ENCODE peak calls at places on chromosome 2, in seven cellular contexts. F is astrocyte of the cerebellum, H is ovary, J is epithelial cell of proximal tubule, T is HCT116, L is GM12878, I is cardiac fibroblast. N is an unnamed sample.

GRCh38 chr2:190698895-190699294 is 50.0 kb downstream of the NAB1 start:
- DNase-seq in F (no peak), H (no peak), J (no peak), T (no peak), L (no peak), I (peak), N (no peak)

GRCh38 chr2:234974501-234975385 is 22.9 kb downstream of the SH3BP4 start:
- DNase-seq in F (peak), H (no peak), J (no peak), T (no peak), L (no peak), I (peak), N (no peak)

GRCh38 chr2:19408592-19408991 is 50.2 kb upstream of the OSR1 start:
- DNase-seq in F (no peak), H (no peak), J (no peak), T (no peak), L (no peak), I (peak), N (no peak)

GRCh38 chr2:42132066-42132965 is 36.8 kb upstream of the EML4 start:
- DNase-seq in F (peak), H (no peak), J (peak), T (no peak), L (no peak), I (peak), N (no peak)

GRCh38 chr2:70241338-70241737 is 7.1 kb downstream of the TIA1 start:
- DNase-seq in F (no peak), H (no peak), J (no peak), T (no peak), L (no peak), I (no peak), N (no peak)

GRCh38 chr2:19845323-19845920 is 56.4 kb downstream of the TTC32 start:
- DNase-seq in F (no peak), H (no peak), J (no peak), T (no peak), L (no peak), I (no peak), N (no peak)

GRCh38 chr2:74003494-74004211 is 18.9 kb downstream of the TET3 start:
- DNase-seq in F (no peak), H (no peak), J (no peak), T (no peak), L (no peak), I (peak), N (no peak)

GRCh38 chr2:217973008-217973787 is 29.6 kb downstream of the TNS1 start:
- DNase-seq in F (no peak), H (no peak), J (no peak), T (no peak), L (no peak), I (no peak), N (no peak)

GRCh38 chr2:26355038-26355995 is 8.7 kb upstream of the ADGRF3 start:
- DNase-seq in F (peak), H (no peak), J (no peak), T (peak), L (no peak), I (peak), N (no peak)

GRCh38 chr2:108786008-108786353 is 590 bp upstream of the CCDC138 start:
- DNase-seq in F (no peak), H (no peak), J (no peak), T (no peak), L (no peak), I (no peak), N (no peak)

GRCh38 chr2:217070043-217070430 is 210.2 kb upstream of the TNP1 start:
- DNase-seq in F (no peak), H (no peak), J (no peak), T (no peak), L (no peak), I (no peak), N (no peak)

GRCh38 chr2:207686812-207687211 is 24.6 kb upstream of the CCNYL1 start:
- DNase-seq in F (no peak), H (no peak), J (no peak), T (no peak), L (no peak), I (no peak), N (no peak)

DNA sequence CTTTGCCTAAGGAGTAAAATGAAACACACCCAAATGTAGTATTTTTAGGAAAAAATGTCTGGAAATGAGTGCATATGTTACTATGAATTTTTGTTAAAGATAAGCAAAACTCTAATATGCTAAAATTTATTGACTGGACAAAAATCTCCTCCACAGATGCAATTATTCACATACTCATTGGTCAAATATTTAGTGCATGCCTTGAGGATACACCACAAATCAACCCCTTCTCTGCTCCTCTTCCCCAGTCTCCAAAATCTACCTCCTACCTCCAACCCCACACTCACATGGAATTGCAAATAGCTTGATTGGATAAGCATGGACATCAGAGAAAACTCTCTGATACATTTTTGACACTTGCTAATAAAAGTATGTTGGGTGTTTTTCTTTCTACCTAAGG is 95.6 kb upstream of the CDC42EP3 start:
- DNase-seq in F (no peak), H (no peak), J (no peak), T (no peak), L (no peak), I (no peak), N (no peak)
- H3K4me3 ChIP-seq in F (no peak), H (no peak), J (no peak), T (no peak), L (no peak), I (no peak), N (no peak)

DNA sequence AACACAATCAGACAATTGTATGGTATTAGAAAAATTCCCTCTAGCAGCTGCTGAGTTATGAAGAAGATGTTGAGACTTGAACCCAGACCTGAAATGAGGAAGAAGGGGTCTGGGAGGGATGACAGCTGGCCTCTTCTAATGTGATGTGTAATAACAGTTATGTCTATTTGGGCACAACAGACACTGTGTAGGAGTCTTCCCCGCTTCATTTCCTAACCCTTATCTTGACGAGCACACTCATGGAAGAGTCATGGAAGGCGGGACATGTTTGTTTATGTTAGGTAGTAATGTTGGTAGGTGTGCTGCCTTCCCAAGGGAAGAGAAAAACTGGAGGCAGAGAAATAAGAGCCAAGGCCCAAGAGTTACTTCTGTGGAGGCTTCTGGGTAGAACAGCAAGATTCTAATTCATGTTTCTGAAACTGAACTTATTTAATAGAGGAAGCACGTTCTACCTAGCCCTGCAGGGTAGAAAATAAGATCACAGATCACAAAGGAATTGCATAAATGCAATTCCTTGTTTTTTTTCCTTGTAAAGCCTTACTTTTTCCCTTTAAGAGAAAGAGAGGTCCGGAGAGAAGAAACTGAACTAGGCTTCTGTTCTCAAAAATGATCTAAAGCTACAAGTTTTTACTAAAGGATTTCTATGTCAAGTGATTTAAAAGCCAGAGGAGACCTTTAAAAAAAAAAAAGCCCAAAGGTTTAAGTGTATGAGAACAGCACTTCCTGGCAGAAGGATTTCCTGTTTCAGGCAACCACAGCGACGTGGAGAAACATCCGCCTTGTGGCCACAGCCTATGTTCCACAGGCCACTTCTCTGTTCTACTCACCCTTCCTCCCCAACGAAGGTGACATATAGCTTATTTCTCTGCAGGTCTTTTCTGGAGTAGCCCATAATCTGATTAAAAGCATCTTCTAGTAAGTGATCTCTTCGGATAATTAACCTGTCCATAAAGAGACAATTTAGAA is 68.5 kb upstream of the STK17B start:
- DNase-seq in F (peak), H (no peak), J (no peak), T (peak), L (peak), I (peak), N (peak)
- TF ChIP-seq CTCF in F (peak), H (no peak), J (no peak), T (no peak), L (no peak), I (peak), N (peak)

DNA sequence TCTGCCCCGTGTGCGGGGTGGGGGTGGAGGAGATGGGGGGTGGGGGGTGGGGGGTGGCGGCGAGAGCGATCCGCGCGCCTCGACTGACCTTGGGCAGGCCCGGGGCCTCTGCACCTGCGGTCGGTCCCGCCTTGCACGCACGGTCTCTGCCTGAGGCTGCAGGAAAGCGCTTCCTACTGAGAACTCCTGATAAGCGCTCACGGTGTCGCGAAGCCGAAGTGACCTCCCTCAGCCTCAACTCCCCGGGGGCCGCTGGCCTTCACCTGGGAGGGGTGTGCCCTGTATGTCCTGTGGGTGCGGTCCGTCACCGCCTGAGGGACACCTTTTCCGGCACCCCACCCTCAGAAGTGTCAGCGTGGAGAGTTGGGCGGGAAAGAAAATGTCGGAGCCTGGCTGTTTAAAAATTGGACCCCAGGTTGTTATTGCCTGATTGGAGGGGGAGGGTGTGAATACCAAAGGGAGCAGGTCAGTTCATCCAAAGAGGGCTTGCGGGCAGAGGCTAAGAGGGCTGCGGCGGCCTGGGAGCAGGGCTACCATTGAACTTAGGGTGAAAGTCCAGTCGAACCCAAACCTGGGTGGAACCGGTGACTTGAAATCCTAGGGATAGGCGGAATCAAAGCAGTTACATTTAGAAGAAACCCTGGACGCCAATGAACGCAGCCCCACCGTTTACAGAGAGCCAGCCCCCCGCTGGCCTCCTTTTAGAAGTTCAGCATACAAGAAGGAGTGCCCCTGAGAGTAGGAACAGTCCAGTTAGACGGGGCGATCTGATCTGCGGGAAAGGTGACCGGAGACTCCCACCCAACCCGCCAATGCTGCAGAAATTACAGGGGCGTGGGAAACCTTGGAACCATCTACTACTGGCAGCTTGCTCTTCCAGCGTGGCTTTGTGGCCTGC is 1.2 kb downstream of the MAL start:
- DNase-seq in F (no peak), H (no peak), J (no peak), T (no peak), L (no peak), I (no peak), N (no peak)
- H3K4me3 ChIP-seq in F (no peak), H (no peak), J (peak), T (no peak), L (no peak), I (no peak), N (no peak)

GRCh38 chr2:127176371-127177311 is 43.5 kb downstream of the CYP27C1 start:
- DNase-seq in F (no peak), H (no peak), J (no peak), T (no peak), L (no peak), I (peak), N (no peak)
- TF ChIP-seq CTCF in F (no peak), H (no peak), J (no peak), T (no peak), L (no peak), I (no peak), N (no peak)

GRCh38 chr2:170973492-170974303 is 44.6 kb downstream of the GORASP2 start:
- DNase-seq in F (peak), H (peak), J (peak), T (peak), L (peak), I (peak), N (peak)

GRCh38 chr2:170973225-170973491 is 44.1 kb downstream of the GORASP2 start:
- DNase-seq in F (no peak), H (no peak), J (no peak), T (no peak), L (no peak), I (no peak), N (no peak)

GRCh38 chr2:170975127-170975942 is 46.3 kb downstream of the GORASP2 start:
- DNase-seq in F (no peak), H (no peak), J (no peak), T (no peak), L (no peak), I (no peak), N (no peak)

GRCh38 chr2:170974304-170974993 is 45.4 kb downstream of the GORASP2 start:
- DNase-seq in F (no peak), H (no peak), J (no peak), T (no peak), L (no peak), I (peak), N (no peak)

GRCh38 chr2:170972508-170973224 is 43.6 kb downstream of the GORASP2 start:
- DNase-seq in F (no peak), H (no peak), J (no peak), T (no peak), L (no peak), I (no peak), N (no peak)
- H3K4me3 ChIP-seq in F (peak), H (no peak), J (peak), T (peak), L (no peak), I (no peak), N (no peak)

GRCh38 chr2:227551804-227552203 is 46.9 kb upstream of the SCYGR2 start:
- DNase-seq in F (no peak), H (no peak), J (no peak), T (no peak), L (no peak), I (no peak), N (no peak)

GRCh38 chr2:227545990-227546389 is 52.7 kb upstream of the SCYGR2 start:
- DNase-seq in F (no peak), H (no peak), J (no peak), T (no peak), L (no peak), I (no peak), N (no peak)
- TF ChIP-seq CTCF in F (no peak), H (no peak), J (peak), T (peak), L (peak), I (peak), N (peak)

GRCh38 chr2:238822955-238823354 is 24.9 kb upstream of the TWIST2 start:
- DNase-seq in F (no peak), H (no peak), J (no peak), T (no peak), L (no peak), I (no peak), N (no peak)
- H3K4me3 ChIP-seq in F (no peak), H (no peak), J (no peak), T (no peak), L (no peak), I (no peak), N (no peak)

N was measured in GM12864.